ENCODE peak calls at places on chromosomes 1 and 21, in ten cellular contexts. J, D, G, B, A, T, X, L, S and W are unnamed samples.

GRCh38 chr1:195979646-195980045 is 628.6 kb downstream of the KCNT2 start:
- DNase-seq in A (no peak), S (no peak), L (no peak), T (no peak), G (no peak), D (no peak), X (no peak), B (no peak), J (no peak), W (no peak)

GRCh38 chr1:119611701-119612113 is 36.4 kb downstream of the ZNF697 start:
- DNase-seq in T (peak; percentile 51), G (peak; percentile 39), J (peak; percentile 55), L (no peak), D (no peak), S (no peak), A (no peak), B (peak; percentile 91), X (peak; percentile 73), W (peak; percentile 49)

GRCh38 chr1:171583581-171584194 is 38.4 kb upstream of the MYOCOS start:
- DNase-seq in X (no peak), J (no peak), B (no peak), G (no peak), D (no peak), T (no peak), L (no peak), A (no peak), S (peak; percentile 8), W (no peak)

GRCh38 chr1:17611991-17612390 is 72.5 kb downstream of the ARHGEF10L start:
- DNase-seq in J (no peak), L (no peak), B (no peak), D (no peak), X (no peak), A (no peak), T (no peak), G (no peak), S (peak; percentile 77), W (no peak)

GRCh38 chr1:165877940-165878556 is 50.6 kb downstream of the UCK2 start:
- DNase-seq in T (no peak), J (no peak), A (no peak), L (no peak), G (no peak), D (no peak), B (no peak), X (no peak), S (no peak), W (no peak)

GRCh38 chr1:216521477-216521876 is 98.2 kb upstream of the USH2A start:
- DNase-seq in X (no peak), B (no peak), T (no peak), G (no peak), J (no peak), S (no peak), A (no peak), L (no peak), D (no peak), W (no peak)

GRCh38 chr1:191595170-191595569 is 563.1 kb upstream of the RGS18 start:
- DNase-seq in L (no peak), G (no peak), D (no peak), X (no peak), A (no peak), T (no peak), S (no peak), J (no peak), B (no peak), W (no peak)

GRCh38 chr1:40140211-40140709 is 20.9 kb upstream of the RLF start:
- DNase-seq in J (no peak), G (no peak), B (peak; percentile 51), A (no peak), D (no peak), X (no peak), L (no peak), S (peak; percentile 66), T (no peak), W (no peak)

GRCh38 chr1:186957339-186957738 is 128.6 kb downstream of the PLA2G4A start:
- DNase-seq in X (no peak), A (no peak), S (peak; percentile 15), L (no peak), G (no peak), D (no peak), B (no peak), J (no peak), T (no peak), W (no peak)

GRCh38 chr1:4939266-4939665 is 284.9 kb downstream of the AJAP1 start:
- DNase-seq in A (no peak), D (no peak), G (no peak), J (no peak), L (no peak), X (no peak), S (peak; percentile 5), B (no peak), T (no peak), W (no peak)

GRCh38 chr1:200506471-200506870 is 96.6 kb upstream of the ZNF281 start:
- DNase-seq in X (no peak), L (no peak), B (no peak), G (no peak), S (no peak), D (no peak), T (no peak), J (no peak), A (no peak), W (no peak)

GRCh38 chr1:226945858-226946245 is 5.8 kb downstream of the COQ8A start:
- DNase-seq in L (no peak), A (no peak), T (no peak), G (no peak), J (no peak), S (no peak), X (no peak), D (no peak), B (peak; percentile 9), W (no peak)

GRCh38 chr1:50110656-50111055 is 1.9 kb downstream of the ELAVL4 start:
- DNase-seq in G (no peak), L (no peak), S (no peak), D (no peak), B (no peak), X (no peak), A (no peak), T (no peak), J (peak; percentile 7), W (no peak)

GRCh38 chr1:88647749-88648415 is 36.2 kb upstream of the PKN2 start:
- DNase-seq in X (no peak), G (no peak), D (no peak), T (no peak), A (no peak), J (no peak), S (no peak), L (no peak), B (no peak), W (no peak)

GRCh38 chr1:71668059-71668458 is 587.2 kb upstream of the ZRANB2 start:
- DNase-seq in T (no peak), B (no peak), D (no peak), J (no peak), G (no peak), X (no peak), A (no peak), L (no peak), S (peak; percentile 44), W (no peak)

GRCh38 chr21:26842300-26842699 is 2.9 kb downstream of the ADAMTS1 start:
- DNase-seq in T (no peak), S (peak; percentile 64), J (no peak), A (no peak), B (no peak), G (no peak), D (no peak), L (no peak), X (no peak), W (peak; percentile 70)

GRCh38 chr21:28776251-28776650 is 216.4 kb downstream of the LTN1 start:
- DNase-seq in J (no peak), T (no peak), G (no peak), D (no peak), S (peak; percentile 96), A (peak; percentile 74), L (no peak), B (no peak), X (no peak), W (peak; percentile 78)

GRCh38 chr1:119329521-119329920 is 39.1 kb upstream of the HAO2 start:
- DNase-seq in T (no peak), S (no peak), G (no peak), B (no peak), A (no peak), L (no peak), X (no peak), D (no peak), J (no peak), W (peak; percentile 69)

GRCh38 chr21:15848632-15849031 is 118.8 kb downstream of the USP25 start:
- DNase-seq in J (no peak), B (no peak), G (no peak), L (no peak), A (no peak), S (peak; percentile 76), D (no peak), T (no peak), X (no peak), W (no peak)

GRCh38 chr1:85445906-85446305 is 19.1 kb downstream of the DDAH1 start:
- DNase-seq in X (no peak), B (no peak), L (no peak), T (no peak), D (no peak), J (no peak), A (no peak), G (no peak), S (peak; percentile 75), W (no peak)

GRCh38 chr1:191575180-191575579 is 583.1 kb upstream of the RGS18 start:
- DNase-seq in G (no peak), J (no peak), S (peak; percentile 21), B (no peak), D (no peak), X (no peak), T (no peak), L (no peak), A (no peak), W (no peak)

GRCh38 chr1:240611619-240612490 is at the start of gene GREM2:
- DNase-seq in S (peak; percentile 95), B (peak; percentile 54), G (peak; percentile 39), J (peak; percentile 60), L (peak; percentile 93), A (peak; percentile 86), D (no peak), T (peak; percentile 12), X (no peak), W (peak; percentile 82)

GRCh38 chr1:27152004-27152828 is 2.7 kb downstream of the SLC9A1 start:
- DNase-seq in J (no peak), L (no peak), X (no peak), B (no peak), S (no peak), G (no peak), T (no peak), D (no peak), A (no peak), W (no peak)

GRCh38 chr1:206896261-206896660 is 982 bp upstream of the IL24 start:
- DNase-seq in S (no peak), J (no peak), L (no peak), G (no peak), T (no peak), A (no peak), X (no peak), D (no peak), B (no peak), W (peak; percentile 37)

GRCh38 chr21:16307256-16307655 is 577.5 kb downstream of the USP25 start:
- DNase-seq in L (no peak), B (no peak), T (no peak), G (no peak), S (no peak), A (no peak), D (no peak), J (no peak), X (no peak), W (no peak)

GRCh38 chr1:6384962-6385672 is 8.4 kb downstream of the ACOT7 start:
- DNase-seq in D (peak; percentile 30), B (no peak), J (peak; percentile 81), S (no peak), A (no peak), L (no peak), X (no peak), G (no peak), T (peak; percentile 78), W (peak; percentile 74)

GRCh38 chr1:8328271-8328670 is 10.4 kb downstream of the SLC45A1 start:
- DNase-seq in T (no peak), X (no peak), G (no peak), A (no peak), L (no peak), S (no peak), D (no peak), J (no peak), B (no peak), W (no peak)

GRCh38 chr1:36919491-36920145 is 114.7 kb downstream of the GRIK3 start:
- DNase-seq in B (no peak), G (no peak), L (no peak), J (no peak), T (no peak), S (no peak), X (no peak), D (no peak), A (no peak), W (no peak)